ENCODE peak calls at places on chromosome 17, in seven cellular contexts. Y is tibial artery; Q is heart right ventricle; T is prostate gland; C is CD8-positive, alpha-beta memory T cell; B is endothelial cell of umbilical vein; G is psoas muscle. N is an unnamed sample. For H3K9me3, the result is how much of the 10 kb centered on the place peaks cover.

GRCh38 chr17:79799538-79800324 is 2.9 kb upstream of the CBX8 start:
- DNase-seq in Y (no peak), Q (no peak), T (no peak), G (no peak), B (no peak), C (no peak), N (no peak)

GRCh38 chr17:45164734-45165269 is 3.1 kb downstream of the HEXIM2 start:
- DNase-seq in Y (no peak), C (no peak), G (no peak), Q (no peak), T (no peak), B (no peak), N (no peak)

GRCh38 chr17:51245535-51245934 is 14.3 kb downstream of the MBTD1 start:
- DNase-seq in G (no peak), B (no peak), Q (no peak), C (no peak), T (no peak), Y (no peak), N (no peak)

GRCh38 chr17:16415031-16415924 is at the start of gene TRPV2:
- DNase-seq in T (no peak), Y (no peak), C (peak), G (no peak), B (no peak), Q (no peak), N (no peak)

GRCh38 chr17:78168906-78169793 is 769 bp downstream of the SYNGR2 start:
- DNase-seq in T (peak), C (peak), Y (peak), B (peak), Q (peak), G (peak), N (peak)

GRCh38 chr17:75548839-75549238 is 23.3 kb downstream of the LLGL2 start:
- DNase-seq in C (no peak), Q (no peak), B (no peak), T (no peak), G (no peak), Y (no peak), N (no peak)

GRCh38 chr17:814371-814770 is 32.2 kb downstream of the MRM3 start:
- DNase-seq in Y (no peak), Q (no peak), B (no peak), C (no peak), G (no peak), T (no peak), N (no peak)

GRCh38 chr17:47806913-47807255 is 14.7 kb downstream of the OSBPL7 start:
- DNase-seq in Q (no peak), C (no peak), T (no peak), B (no peak), G (no peak), Y (no peak), N (no peak)

GRCh38 chr17:10094806-10095205 is 103.6 kb downstream of the GAS7 start:
- DNase-seq in C (no peak), T (no peak), Y (no peak), G (peak), B (no peak), Q (no peak), N (no peak)

GRCh38 chr17:47905221-47905733 is 9.2 kb downstream of the SP2 start:
- DNase-seq in G (peak), B (peak), T (peak), C (no peak), Y (peak), Q (peak), N (no peak)

GRCh38 chr17:58335779-58336455 is 7.3 kb upstream of the TSPOAP1 start:
- DNase-seq in C (peak), B (no peak), Q (no peak), Y (no peak), T (no peak), G (no peak), N (peak)

GRCh38 chr17:21239680-21240374 is 13.4 kb downstream of the NATD1 start:
- DNase-seq in C (no peak), Y (no peak), T (no peak), B (no peak), Q (no peak), G (no peak), N (no peak)

GRCh38 chr17:2068589-2069051 is 13.7 kb downstream of the HIC1 start:
- DNase-seq in G (peak), Y (no peak), Q (no peak), B (peak), C (no peak), T (no peak), N (no peak)

GRCh38 chr17:6426356-6427101 is 8.4 kb downstream of the AIPL1 start:
- DNase-seq in Y (no peak), B (no peak), C (no peak), T (no peak), Q (no peak), G (no peak), N (no peak)

GRCh38 chr17:72176902-72177660 is 56.3 kb downstream of the SOX9 start:
- DNase-seq in C (no peak), B (no peak), Q (no peak), G (no peak), T (no peak), Y (no peak), N (no peak)

GRCh38 chr17:81418710-81419332 is 23.6 kb downstream of the BAHCC1 start:
- DNase-seq in T (no peak), Q (no peak), B (no peak), C (no peak), G (no peak), Y (no peak), N (no peak)

GRCh38 chr17:53659181-53659580 is 163.5 kb upstream of the KIF2B start:
- DNase-seq in B (no peak), C (no peak), T (no peak), Y (no peak), G (no peak), Q (no peak), N (no peak)

GRCh38 chr17:53655591-53655990 is 167.1 kb upstream of the KIF2B start:
- DNase-seq in B (no peak), C (no peak), Q (no peak), G (no peak), T (no peak), Y (no peak), N (no peak)
- H3K9me3 ChIP-seq in B (under half), C (under half), Q (under half), G (under half), T (under half), Y (under half), N (under half)

DNA sequence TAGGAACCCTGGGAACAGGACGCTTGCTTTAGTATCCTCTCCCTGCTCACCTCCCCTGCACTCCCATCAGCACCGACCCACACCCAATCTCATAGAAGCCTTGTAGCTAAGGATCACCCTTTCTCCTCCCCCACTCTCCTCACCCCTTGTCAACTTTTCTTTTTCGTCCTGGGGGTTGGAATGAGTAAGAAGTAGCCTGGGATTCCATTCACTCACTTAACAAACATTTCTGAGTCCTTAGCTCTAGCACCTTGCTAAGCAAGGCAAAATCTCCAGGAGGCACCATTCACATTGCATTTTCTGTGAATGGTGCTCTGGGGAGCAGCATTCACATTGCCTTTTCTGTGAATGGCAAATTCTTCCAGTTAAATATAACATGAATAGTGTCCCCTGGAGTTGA is 1.1 kb upstream of the PGAP3 start:
- DNase-seq in Y (no peak), Q (no peak), C (no peak), B (no peak), G (no peak), T (no peak), N (no peak)
- H3K9me3 ChIP-seq in Y (under half), Q (under half), C (under half), B (under half), G (under half), T (under half), N (under half)

GRCh38 chr17:53033297-53033696 is 789.4 kb upstream of the KIF2B start:
- DNase-seq in C (no peak), T (no peak), G (no peak), Y (no peak), Q (no peak), B (no peak), N (no peak)
- H3K9me3 ChIP-seq in C (under half), T (under half), G (under half), Y (under half), Q (under half), B (under half), N (under half)

GRCh38 chr17:83195330-83196087 is 116.1 kb downstream of the METRNL start:
- DNase-seq in G (peak), Q (no peak), Y (peak), B (no peak), T (peak), C (no peak), N (no peak)

GRCh38 chr17:83194189-83194565 is 114.8 kb downstream of the METRNL start:
- DNase-seq in Q (no peak), Y (peak), T (no peak), G (peak), C (no peak), B (no peak), N (no peak)

GRCh38 chr17:83192161-83192788 is 112.9 kb downstream of the METRNL start:
- DNase-seq in C (no peak), Q (no peak), Y (peak), T (no peak), B (no peak), G (peak), N (no peak)

GRCh38 chr17:83194761-83195329 is 115.4 kb downstream of the METRNL start:
- DNase-seq in C (no peak), Q (no peak), T (no peak), Y (peak), B (no peak), G (peak), N (no peak)

GRCh38 chr17:83193336-83194188 is 114.2 kb downstream of the METRNL start:
- DNase-seq in Q (peak), G (peak), B (no peak), C (no peak), Y (peak), T (no peak), N (peak)
- H3K9me3 ChIP-seq in Q (under half), G (under half), B (under half), C (under half), Y (under half), T (under half), N (under half)